ENCODE peak calls at places on chromosomes 3 and 15, in ten cellular contexts. Q, S, D, L, P, I, E, H, G and C are unnamed samples. For H3K4me1 and H3K36me3, the result is how much of the 10 kb centered on the place peaks cover.

GRCh38 chr3:154023148-154023547 is 98.0 kb upstream of the ARHGEF26 start:
- DNase-seq in D (no peak), H (no peak), L (no peak), I (no peak), P (no peak), Q (no peak), E (no peak), G (no peak), S (no peak), C (no peak)

GRCh38 chr3:166367947-166368533 is 530.8 kb upstream of the BCHE start:
- DNase-seq in P (no peak), D (no peak), E (no peak), G (no peak), S (no peak), I (no peak), L (no peak), Q (no peak), H (no peak), C (no peak)

GRCh38 chr3:115388166-115388565 is 235.1 kb upstream of the GAP43 start:
- DNase-seq in D (no peak), P (peak), I (peak), E (no peak), H (no peak), S (no peak), Q (peak), L (no peak), G (no peak), C (no peak)

GRCh38 chr15:57158589-57158988 is 217.7 kb upstream of the CGNL1 start:
- DNase-seq in L (no peak), P (peak), H (no peak), I (no peak), S (no peak), E (no peak), Q (no peak), D (no peak), G (no peak), C (no peak)

GRCh38 chr3:123143669-123144411 is 57.9 kb upstream of the SEC22A start:
- DNase-seq in S (peak), D (no peak), G (no peak), Q (no peak), E (no peak), P (peak), H (peak), I (no peak), L (no peak), C (no peak)

GRCh38 chr3:44468572-44469520 is 8.6 kb downstream of the ZNF445 start:
- DNase-seq in G (no peak), D (no peak), I (no peak), E (no peak), H (no peak), Q (no peak), S (no peak), L (no peak), P (peak), C (no peak)

GRCh38 chr15:34952481-34952880 is 17.1 kb downstream of the AQR start:
- DNase-seq in I (no peak), S (no peak), E (no peak), G (no peak), L (no peak), H (no peak), P (no peak), D (no peak), Q (no peak), C (no peak)

GRCh38 chr3:187706966-187707365 is 4.6 kb upstream of the RTP2 start:
- DNase-seq in I (no peak), P (no peak), D (no peak), S (no peak), H (no peak), E (peak), G (no peak), Q (peak), L (no peak), C (peak)

GRCh38 chr3:139281096-139281495 is 62.7 kb upstream of the MRPS22 start:
- DNase-seq in G (no peak), E (no peak), S (no peak), Q (no peak), L (no peak), H (no peak), I (no peak), D (no peak), P (no peak), C (no peak)

GRCh38 chr3:54931182-54931581 is 3.3 kb upstream of the LRTM1 start:
- DNase-seq in G (no peak), P (no peak), H (no peak), I (no peak), Q (no peak), D (no peak), E (no peak), S (no peak), L (no peak), C (no peak)

GRCh38 chr15:79372428-79372827 is 59.7 kb upstream of the MINAR1 start:
- DNase-seq in D (no peak), I (no peak), H (no peak), P (no peak), Q (no peak), L (no peak), E (no peak), S (no peak), G (no peak), C (no peak)

GRCh38 chr15:85839637-85840036 is 44.9 kb upstream of the KLHL25 start:
- DNase-seq in D (no peak), L (no peak), E (no peak), Q (no peak), H (no peak), P (no peak), S (no peak), I (no peak), G (no peak), C (no peak)

GRCh38 chr15:85837881-85838280 is 43.2 kb upstream of the KLHL25 start:
- DNase-seq in I (no peak), E (no peak), G (no peak), L (no peak), D (peak), Q (no peak), H (no peak), P (no peak), S (no peak), C (peak)

GRCh38 chr15:85840802-85841152 is 46.1 kb upstream of the KLHL25 start:
- DNase-seq in P (no peak), G (no peak), L (no peak), E (no peak), S (no peak), D (no peak), Q (no peak), H (no peak), I (no peak), C (no peak)

GRCh38 chr15:85838655-85839054 is 43.9 kb upstream of the KLHL25 start:
- DNase-seq in S (no peak), D (peak), P (no peak), E (no peak), L (no peak), G (no peak), Q (no peak), I (no peak), H (no peak), C (peak)

DNA sequence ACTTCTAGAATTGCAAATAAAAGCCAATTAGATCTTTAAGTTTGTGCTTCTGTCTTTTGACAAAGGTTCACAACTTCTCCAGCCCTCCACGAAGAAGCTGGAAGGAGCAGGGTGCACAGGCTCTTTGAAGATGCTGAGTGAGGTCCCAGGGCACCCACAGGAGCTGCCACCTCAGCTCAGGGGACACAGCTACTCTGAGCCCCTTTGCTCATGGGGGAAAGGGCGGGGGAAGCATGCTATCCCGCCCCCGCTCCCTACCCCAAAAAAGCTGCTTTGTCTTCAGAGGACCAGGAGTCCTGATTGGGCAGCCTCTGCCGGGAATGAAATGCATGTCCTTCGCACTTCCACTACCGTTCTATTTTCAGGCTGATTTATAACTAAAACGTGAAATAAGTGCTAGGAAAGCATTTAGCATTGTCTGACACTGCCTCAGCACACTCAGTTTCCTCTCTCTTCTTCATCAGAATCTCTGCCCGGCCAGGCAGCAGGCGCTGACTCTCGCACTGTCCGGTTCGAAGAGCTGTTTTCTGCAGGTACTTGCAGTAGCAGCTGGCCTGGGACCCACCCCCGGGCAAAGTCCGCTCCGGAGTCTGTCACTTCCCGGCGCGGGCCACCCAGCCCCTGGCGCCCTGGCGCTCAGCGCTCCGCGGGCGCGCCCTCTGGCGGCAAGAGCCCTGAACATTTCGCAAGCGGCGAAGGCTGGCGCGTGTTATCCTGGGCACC is 45.5 kb upstream of the KLHL25 start:
- DNase-seq in E (peak), P (peak), S (peak), Q (peak), I (peak), G (peak), H (peak), D (peak), L (peak), C (peak)
- TF ChIP-seq POLR2A in E (no peak), P (no peak), S (no peak), Q (no peak), I (no peak), G (no peak), H (no peak), D (no peak), L (no peak), C (peak)

DNA sequence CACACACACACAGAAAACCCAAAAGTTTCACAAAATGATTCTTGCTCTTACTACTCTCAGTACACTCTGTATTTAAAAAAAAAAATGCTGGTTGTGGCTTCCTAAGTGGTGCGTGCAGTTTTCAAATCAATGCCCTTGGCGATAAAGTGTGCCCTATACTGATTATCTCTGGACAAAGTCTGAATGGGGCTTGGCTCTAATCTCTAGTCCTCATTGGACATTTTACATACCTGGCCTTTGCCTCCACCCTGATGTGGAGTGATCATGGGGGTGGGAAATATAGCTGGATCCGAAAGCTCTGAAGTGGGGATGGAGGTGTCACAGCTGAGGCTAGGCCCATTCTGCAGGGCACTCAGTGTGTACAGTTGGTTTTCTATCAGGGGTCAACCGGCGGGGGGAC is 14.1 kb downstream of the B3GNT5 start:
- DNase-seq in D (no peak), Q (no peak), S (no peak), E (no peak), L (no peak), H (no peak), I (no peak), P (no peak), G (no peak), C (no peak)
- H3K4me1 ChIP-seq in D (half or more), Q (under half), S (half or more), E (under half), L (under half), H (under half), I (under half), P (under half), G (under half), C (under half)

GRCh38 chr3:36989568-36989967 is 3.4 kb downstream of the EPM2AIP1 start:
- DNase-seq in H (no peak), G (no peak), I (no peak), L (no peak), Q (no peak), E (no peak), P (no peak), S (no peak), D (no peak), C (no peak)
- H3K36me3 ChIP-seq in H (under half), G (under half), I (under half), L (under half), Q (under half), E (under half), P (under half), S (under half), D (under half), C (under half)

DNA sequence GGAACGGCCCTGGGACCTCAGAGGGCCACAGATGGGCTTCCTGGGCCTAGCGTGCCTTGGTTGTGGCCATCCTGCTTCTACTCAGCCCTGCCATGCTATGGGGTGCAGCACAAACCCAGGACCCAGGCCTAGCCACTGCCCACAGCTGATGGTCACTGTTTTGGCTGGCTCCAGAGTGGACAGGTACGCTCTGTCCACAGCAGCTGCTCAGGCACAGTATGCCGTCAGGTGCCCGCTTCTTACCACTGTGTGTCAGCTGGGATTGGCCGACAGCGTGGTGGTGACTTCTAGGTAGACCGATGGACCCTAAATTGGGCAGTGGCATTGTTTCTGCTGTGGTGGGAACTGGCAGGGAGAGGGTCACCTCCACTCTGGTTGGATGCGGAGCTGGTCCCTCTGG is 47.3 kb downstream of the KLF13 start:
- DNase-seq in I (no peak), Q (no peak), H (peak), S (no peak), P (no peak), G (no peak), E (no peak), L (no peak), D (no peak), C (no peak)
- TF ChIP-seq POLR2A in I (no peak), Q (no peak), H (no peak), S (no peak), P (no peak), G (no peak), E (no peak), L (no peak), D (no peak), C (no peak)